ENCODE peak calls at places on chromosomes 3 and 15, in six cellular contexts. One of them, this sample, is unnamed.
A peak's percentile ranks its signal among the peaks of the same experiment; 100 is the strongest.

GRCh38 chr3:54891540-54891897 is 36.3 kb downstream of the LRTM1 start:
- DNase-seq in PC-3: peak; percentile 99
- DNase-seq in neural progenitor cell: peak; percentile 26
- DNase-seq in GM23248: peak; percentile 99
- DNase-seq in GM23338: no peak
- DNase-seq in MM.1S: no peak
- DNase-seq in this sample: peak; percentile 97

GRCh38 chr15:62935300-62936081 is 107.1 kb upstream of the TPM1 start:
- DNase-seq in PC-3: no peak
- DNase-seq in neural progenitor cell: no peak
- DNase-seq in GM23248: no peak
- DNase-seq in GM23338: no peak
- DNase-seq in MM.1S: peak; percentile 44
- DNase-seq in this sample: no peak

GRCh38 chr3:194757629-194758028 is 71.9 kb downstream of the FAM43A start:
- DNase-seq in PC-3: no peak
- DNase-seq in neural progenitor cell: no peak
- DNase-seq in GM23248: no peak
- DNase-seq in GM23338: no peak
- DNase-seq in MM.1S: no peak
- DNase-seq in this sample: no peak

GRCh38 chr3:128313181-128313725 is 153.4 kb downstream of the DNAJB8 start:
- DNase-seq in PC-3: no peak
- DNase-seq in neural progenitor cell: no peak
- DNase-seq in GM23248: no peak
- DNase-seq in GM23338: no peak
- DNase-seq in MM.1S: no peak
- DNase-seq in this sample: no peak

GRCh38 chr3:194139085-194139976 is 3.4 kb downstream of the HES1 start:
- DNase-seq in PC-3: peak; percentile 83
- DNase-seq in neural progenitor cell: peak; percentile 80
- DNase-seq in GM23248: peak; percentile 88
- DNase-seq in GM23338: peak; percentile 67
- DNase-seq in MM.1S: peak; percentile 60
- DNase-seq in this sample: peak; percentile 93

GRCh38 chr3:189276481-189277190 is 104.9 kb downstream of the TPRG1 start:
- DNase-seq in PC-3: peak; percentile 78
- DNase-seq in neural progenitor cell: no peak
- DNase-seq in GM23248: peak; percentile 84
- DNase-seq in GM23338: no peak
- DNase-seq in MM.1S: no peak
- DNase-seq in this sample: no peak

GRCh38 chr3:48686538-48687219 is 964 bp upstream of the NCKIPSD start:
- DNase-seq in PC-3: no peak
- DNase-seq in neural progenitor cell: no peak
- DNase-seq in GM23248: no peak
- DNase-seq in GM23338: no peak
- DNase-seq in MM.1S: no peak
- DNase-seq in this sample: no peak

GRCh38 chr3:193735850-193736249 is 142.8 kb downstream of the OPA1 start:
- DNase-seq in PC-3: no peak
- DNase-seq in neural progenitor cell: no peak
- DNase-seq in GM23248: no peak
- DNase-seq in GM23338: no peak
- DNase-seq in MM.1S: no peak
- DNase-seq in this sample: no peak

GRCh38 chr3:12438318-12438717 is 46.0 kb upstream of the TSEN2 start:
- DNase-seq in PC-3: no peak
- DNase-seq in neural progenitor cell: no peak
- DNase-seq in GM23248: no peak
- DNase-seq in GM23338: no peak
- DNase-seq in MM.1S: no peak
- DNase-seq in this sample: no peak

GRCh38 chr15:47754312-47754711 is 37.0 kb downstream of the SEMA6D start:
- DNase-seq in PC-3: no peak
- DNase-seq in neural progenitor cell: no peak
- DNase-seq in GM23248: peak; percentile 16
- DNase-seq in GM23338: no peak
- DNase-seq in MM.1S: no peak
- DNase-seq in this sample: no peak

GRCh38 chr3:157131861-157132260 is 28.1 kb downstream of the CCNL1 start:
- DNase-seq in PC-3: peak; percentile 93
- DNase-seq in neural progenitor cell: no peak
- DNase-seq in GM23248: peak; percentile 71
- DNase-seq in GM23338: no peak
- DNase-seq in MM.1S: no peak
- DNase-seq in this sample: peak; percentile 75

GRCh38 chr3:105688821-105689220 is 180.0 kb downstream of the CBLB start:
- DNase-seq in PC-3: no peak
- DNase-seq in neural progenitor cell: no peak
- DNase-seq in GM23248: no peak
- DNase-seq in GM23338: no peak
- DNase-seq in MM.1S: no peak
- DNase-seq in this sample: no peak

GRCh38 chr3:144018776-144019175 is 47.2 kb downstream of the DIPK2A start:
- DNase-seq in PC-3: peak; percentile 49
- DNase-seq in neural progenitor cell: no peak
- DNase-seq in GM23248: peak; percentile 87
- DNase-seq in GM23338: no peak
- DNase-seq in MM.1S: no peak
- DNase-seq in this sample: peak; percentile 9

GRCh38 chr15:75121547-75121946 is 80.1 kb upstream of the C15orf39 start:
- DNase-seq in PC-3: no peak
- DNase-seq in neural progenitor cell: no peak
- DNase-seq in GM23248: no peak
- DNase-seq in GM23338: no peak
- DNase-seq in MM.1S: no peak
- DNase-seq in this sample: no peak

GRCh38 chr15:75723171-75723846 is 10.7 kb upstream of the CSPG4 start:
- DNase-seq in PC-3: no peak
- DNase-seq in neural progenitor cell: no peak
- DNase-seq in GM23248: peak; percentile 36
- DNase-seq in GM23338: no peak
- DNase-seq in MM.1S: no peak
- DNase-seq in this sample: no peak

GRCh38 chr3:156750874-156751245 is 75.3 kb upstream of the LEKR1 start:
- DNase-seq in PC-3: no peak
- DNase-seq in neural progenitor cell: peak; percentile 27
- DNase-seq in GM23248: peak; percentile 89
- DNase-seq in GM23338: peak; percentile 50
- DNase-seq in MM.1S: no peak
- DNase-seq in this sample: no peak

GRCh38 chr15:79977431-79977940 is 6.5 kb upstream of the BCL2A1 start:
- DNase-seq in PC-3: no peak
- DNase-seq in neural progenitor cell: no peak
- DNase-seq in GM23248: peak; percentile 31
- DNase-seq in GM23338: no peak
- DNase-seq in MM.1S: no peak
- DNase-seq in this sample: no peak

GRCh38 chr3:24763421-24763820 is 268.8 kb upstream of the THRB start:
- DNase-seq in PC-3: peak; percentile 70
- DNase-seq in neural progenitor cell: no peak
- DNase-seq in GM23248: no peak
- DNase-seq in GM23338: no peak
- DNase-seq in MM.1S: no peak
- DNase-seq in this sample: no peak

GRCh38 chr3:53350652-53351051 is 3.3 kb upstream of the DCP1A start:
- DNase-seq in PC-3: peak; percentile 64
- DNase-seq in neural progenitor cell: peak; percentile 72
- DNase-seq in GM23248: peak; percentile 54
- DNase-seq in GM23338: peak; percentile 83
- DNase-seq in MM.1S: peak; percentile 29
- DNase-seq in this sample: peak; percentile 15

GRCh38 chr15:76206325-76206976 is 104.8 kb downstream of the ETFA start:
- DNase-seq in PC-3: peak; percentile 56
- DNase-seq in neural progenitor cell: no peak
- DNase-seq in GM23248: no peak
- DNase-seq in GM23338: no peak
- DNase-seq in MM.1S: no peak
- DNase-seq in this sample: peak; percentile 69

GRCh38 chr15:59338414-59338813 is 34.3 kb downstream of the MYO1E start:
- DNase-seq in PC-3: no peak
- DNase-seq in neural progenitor cell: no peak
- DNase-seq in GM23248: no peak
- DNase-seq in GM23338: no peak
- DNase-seq in MM.1S: no peak
- DNase-seq in this sample: no peak

GRCh38 chr3:183584246-183584913 is 28.9 kb upstream of the KLHL6 start:
- DNase-seq in PC-3: no peak
- DNase-seq in neural progenitor cell: no peak
- DNase-seq in GM23248: peak; percentile 58
- DNase-seq in GM23338: no peak
- DNase-seq in MM.1S: peak; percentile 15
- DNase-seq in this sample: no peak

GRCh38 chr3:173399001-173399400 is 1.5 kb downstream of the NLGN1 start:
- DNase-seq in PC-3: no peak
- DNase-seq in neural progenitor cell: peak; percentile 18
- DNase-seq in GM23248: peak; percentile 13
- DNase-seq in GM23338: no peak
- DNase-seq in MM.1S: no peak
- DNase-seq in this sample: no peak

GRCh38 chr15:83709246-83709645 is 55.3 kb downstream of the ADAMTSL3 start:
- DNase-seq in PC-3: peak; percentile 80
- DNase-seq in neural progenitor cell: no peak
- DNase-seq in GM23248: peak; percentile 44
- DNase-seq in GM23338: no peak
- DNase-seq in MM.1S: no peak
- DNase-seq in this sample: no peak

GRCh38 chr3:27596920-27597319 is 112.7 kb upstream of the SLC4A7 start:
- DNase-seq in PC-3: peak; percentile 31
- DNase-seq in neural progenitor cell: no peak
- DNase-seq in GM23248: peak; percentile 81
- DNase-seq in GM23338: no peak
- DNase-seq in MM.1S: no peak
- DNase-seq in this sample: no peak

GRCh38 chr3:194369522-194370279 is at the start of gene LRRC15:
- DNase-seq in PC-3: peak; percentile 70
- DNase-seq in neural progenitor cell: peak; percentile 84
- DNase-seq in GM23248: peak; percentile 93
- DNase-seq in GM23338: peak; percentile 56
- DNase-seq in MM.1S: no peak
- DNase-seq in this sample: peak; percentile 64

GRCh38 chr15:28918141-28918983 is 32.6 kb downstream of the APBA2 start:
- DNase-seq in PC-3: no peak
- DNase-seq in neural progenitor cell: peak; percentile 81
- DNase-seq in GM23248: no peak
- DNase-seq in GM23338: peak; percentile 95
- DNase-seq in MM.1S: no peak
- DNase-seq in this sample: no peak

GRCh38 chr3:157115069-157116006 is 44.6 kb downstream of the CCNL1 start:
- DNase-seq in PC-3: peak; percentile 72
- DNase-seq in neural progenitor cell: peak; percentile 70
- DNase-seq in GM23248: peak; percentile 37
- DNase-seq in GM23338: no peak
- DNase-seq in MM.1S: no peak
- DNase-seq in this sample: peak; percentile 53

DNA sequence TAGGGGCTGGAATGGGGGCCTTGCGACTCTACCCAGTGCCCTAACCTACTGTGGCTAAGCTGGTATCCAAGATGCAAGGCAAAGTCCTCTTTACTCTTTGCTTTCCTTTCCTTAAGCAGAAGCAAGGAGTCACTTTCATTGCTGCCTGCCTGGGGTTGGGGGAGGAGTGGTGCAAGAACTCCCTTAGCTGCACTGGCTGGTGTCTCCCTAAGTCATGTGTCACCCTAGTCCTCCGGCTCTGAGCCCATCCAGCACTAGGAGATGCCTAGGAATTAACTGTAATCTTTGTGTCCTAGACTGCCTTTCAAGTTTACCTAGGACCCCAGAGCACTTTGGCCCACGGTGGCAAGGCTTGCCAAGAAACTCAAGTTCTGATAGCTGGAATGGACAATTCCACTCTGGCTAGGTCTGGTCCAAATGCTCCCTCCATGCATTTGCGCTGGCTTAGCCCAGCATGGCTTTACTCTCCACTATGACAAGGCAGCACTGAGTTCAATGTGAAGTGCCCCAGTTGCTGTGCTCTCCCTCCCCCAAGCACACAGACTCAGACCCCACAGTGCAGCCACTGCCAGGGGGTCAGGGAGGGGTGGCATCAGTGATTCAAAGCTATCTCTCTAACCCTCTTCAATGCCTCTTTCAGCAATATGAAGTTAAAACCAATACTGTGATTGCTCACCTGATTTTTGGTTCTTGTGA is 58.7 kb downstream of the ESYT3 start:
- DNase-seq in PC-3: no peak
- DNase-seq in neural progenitor cell: no peak
- DNase-seq in GM23248: no peak
- DNase-seq in GM23338: no peak
- DNase-seq in MM.1S: no peak
- DNase-seq in this sample: no peak
- H3K4me1 ChIP-seq in PC-3: peaks cover 27% of the 10 kb centered on the region
- H3K4me1 ChIP-seq in neural progenitor cell: no peaks in the 10 kb centered on the region
- H3K4me1 ChIP-seq in GM23248: peaks cover 23% of the 10 kb centered on the region
- H3K4me1 ChIP-seq in GM23338: peaks cover 7% of the 10 kb centered on the region
- H3K4me1 ChIP-seq in MM.1S: no peaks in the 10 kb centered on the region
- H3K4me1 ChIP-seq in this sample: peaks cover 4% of the 10 kb centered on the region

GRCh38 chr15:77633134-77633912 is 611 bp upstream of the LINGO1 start:
- DNase-seq in PC-3: peak; percentile 85
- DNase-seq in neural progenitor cell: peak; percentile 97
- DNase-seq in GM23248: peak; percentile 93
- DNase-seq in GM23338: peak; percentile 96
- DNase-seq in MM.1S: peak; percentile 72
- DNase-seq in this sample: peak; percentile 90

GRCh38 chr15:77632760-77633133 is at the start of gene LINGO1:
- DNase-seq in PC-3: peak; percentile 6
- DNase-seq in neural progenitor cell: peak; percentile 86
- DNase-seq in GM23248: peak; percentile 50
- DNase-seq in GM23338: peak; percentile 81
- DNase-seq in MM.1S: no peak
- DNase-seq in this sample: no peak

GRCh38 chr15:77630956-77631789 is 1.5 kb downstream of the LINGO1 start:
- DNase-seq in PC-3: no peak
- DNase-seq in neural progenitor cell: peak; percentile 77
- DNase-seq in GM23248: no peak
- DNase-seq in GM23338: peak; percentile 60
- DNase-seq in MM.1S: no peak
- DNase-seq in this sample: peak; percentile 33

GRCh38 chr15:77630064-77630463 is 2.6 kb downstream of the LINGO1 start:
- DNase-seq in PC-3: no peak
- DNase-seq in neural progenitor cell: no peak
- DNase-seq in GM23248: no peak
- DNase-seq in GM23338: no peak
- DNase-seq in MM.1S: no peak
- DNase-seq in this sample: no peak

GRCh38 chr15:77631790-77632551 is 741 bp downstream of the LINGO1 start:
- DNase-seq in PC-3: no peak
- DNase-seq in neural progenitor cell: peak; percentile 74
- DNase-seq in GM23248: no peak
- DNase-seq in GM23338: peak; percentile 80
- DNase-seq in MM.1S: no peak
- DNase-seq in this sample: no peak
- TF ChIP-seq EZH2 in PC-3: peak; percentile 93
- TF ChIP-seq EZH2 in neural progenitor cell: no peak
- TF ChIP-seq EZH2 in GM23248: peak; percentile 98
- TF ChIP-seq EZH2 in GM23338: no peak
- TF ChIP-seq EZH2 in MM.1S: no peak
- TF ChIP-seq EZH2 in this sample: no peak

GRCh38 chr3:123785602-123786001 is 98.5 kb downstream of the MYLK start:
- DNase-seq in PC-3: no peak
- DNase-seq in neural progenitor cell: no peak
- DNase-seq in GM23248: no peak
- DNase-seq in GM23338: no peak
- DNase-seq in MM.1S: no peak
- DNase-seq in this sample: no peak
- H3F3A ChIP-seq in PC-3: no peaks in the 10 kb centered on the region
- H3F3A ChIP-seq in neural progenitor cell: no peaks in the 10 kb centered on the region
- H3F3A ChIP-seq in GM23248: peaks cover 56% of the 10 kb centered on the region
- H3F3A ChIP-seq in GM23338: no peaks in the 10 kb centered on the region
- H3F3A ChIP-seq in MM.1S: no peaks in the 10 kb centered on the region
- H3F3A ChIP-seq in this sample: peaks cover 5% of the 10 kb centered on the region

GRCh38 chr3:39387411-39387975 is 4.3 kb downstream of the SLC25A38 start:
- DNase-seq in PC-3: no peak
- DNase-seq in neural progenitor cell: no peak
- DNase-seq in GM23248: no peak
- DNase-seq in GM23338: no peak
- DNase-seq in MM.1S: no peak
- DNase-seq in this sample: no peak
- H3K4me1 ChIP-seq in PC-3: peaks cover 20% of the 10 kb centered on the region
- H3K4me1 ChIP-seq in neural progenitor cell: no peaks in the 10 kb centered on the region
- H3K4me1 ChIP-seq in GM23248: peaks cover 14% of the 10 kb centered on the region
- H3K4me1 ChIP-seq in GM23338: peaks cover 24% of the 10 kb centered on the region
- H3K4me1 ChIP-seq in MM.1S: peaks cover 42% of the 10 kb centered on the region
- H3K4me1 ChIP-seq in this sample: peaks cover 15% of the 10 kb centered on the region

This sample was measured in PC-9.